ENCODE peak calls at places on chromosomes 2 and 18, in ten cellular contexts. One of them, this sample, is unnamed.

GRCh38 chr18:35215026-35215425 is 25.8 kb upstream of the ZNF397 start:
- DNase-seq in activated CD4-positive, alpha-beta T cell treated with anti-CD3 and anti-CD28 coated beads for 4 hours: no peak
- DNase-seq in activated naive CD4-positive, alpha-beta T cell: no peak
- DNase-seq in AG08396: no peak
- DNase-seq in stimulated activated CD4-positive, alpha-beta T cell treated with anti-CD3 and anti-CD28 coated beads, Interleukin-2, amount 100 ng/mL, for 24 hours: no peak
- DNase-seq in prostate gland: no peak
- DNase-seq in RWPE1: no peak
- DNase-seq in foreskin keratinocyte: no peak
- DNase-seq in stimulated activated CD8-positive, alpha-beta memory T cell treated with anti-CD3 and anti-CD28 coated beads, Interleukin-2, amount 100 ng/mL, for 1 hour: no peak
- DNase-seq in adipocyte: no peak
- DNase-seq in this sample: no peak

GRCh38 chr18:79242246-79242645 is 153.5 kb upstream of the NFATC1 start:
- DNase-seq in adipocyte: no peak
- DNase-seq in RWPE1: no peak
- DNase-seq in AG08396: no peak
- DNase-seq in activated naive CD4-positive, alpha-beta T cell: no peak
- DNase-seq in prostate gland: no peak
- DNase-seq in stimulated activated CD8-positive, alpha-beta memory T cell treated with anti-CD3 and anti-CD28 coated beads, Interleukin-2, amount 100 ng/mL, for 1 hour: no peak
- DNase-seq in activated CD4-positive, alpha-beta T cell treated with anti-CD3 and anti-CD28 coated beads for 4 hours: no peak
- DNase-seq in stimulated activated CD4-positive, alpha-beta T cell treated with anti-CD3 and anti-CD28 coated beads, Interleukin-2, amount 100 ng/mL, for 24 hours: no peak
- DNase-seq in foreskin keratinocyte: no peak
- DNase-seq in this sample: no peak

GRCh38 chr2:74407682-74408081 is 13.7 kb downstream of the C2orf81 start:
- DNase-seq in RWPE1: no peak
- DNase-seq in activated CD4-positive, alpha-beta T cell treated with anti-CD3 and anti-CD28 coated beads for 4 hours: no peak
- DNase-seq in activated naive CD4-positive, alpha-beta T cell: no peak
- DNase-seq in foreskin keratinocyte: no peak
- DNase-seq in stimulated activated CD8-positive, alpha-beta memory T cell treated with anti-CD3 and anti-CD28 coated beads, Interleukin-2, amount 100 ng/mL, for 1 hour: no peak
- DNase-seq in adipocyte: no peak
- DNase-seq in stimulated activated CD4-positive, alpha-beta T cell treated with anti-CD3 and anti-CD28 coated beads, Interleukin-2, amount 100 ng/mL, for 24 hours: no peak
- DNase-seq in AG08396: no peak
- DNase-seq in prostate gland: no peak
- DNase-seq in this sample: no peak

GRCh38 chr2:66962625-66963207 is 434.4 kb upstream of the ETAA1 start:
- DNase-seq in activated CD4-positive, alpha-beta T cell treated with anti-CD3 and anti-CD28 coated beads for 4 hours: no peak
- DNase-seq in activated naive CD4-positive, alpha-beta T cell: no peak
- DNase-seq in foreskin keratinocyte: no peak
- DNase-seq in stimulated activated CD4-positive, alpha-beta T cell treated with anti-CD3 and anti-CD28 coated beads, Interleukin-2, amount 100 ng/mL, for 24 hours: no peak
- DNase-seq in RWPE1: no peak
- DNase-seq in adipocyte: no peak
- DNase-seq in stimulated activated CD8-positive, alpha-beta memory T cell treated with anti-CD3 and anti-CD28 coated beads, Interleukin-2, amount 100 ng/mL, for 1 hour: no peak
- DNase-seq in AG08396: no peak
- DNase-seq in prostate gland: no peak
- DNase-seq in this sample: no peak

GRCh38 chr2:196758474-196759377 is 40.8 kb downstream of the GTF3C3 start:
- DNase-seq in stimulated activated CD4-positive, alpha-beta T cell treated with anti-CD3 and anti-CD28 coated beads, Interleukin-2, amount 100 ng/mL, for 24 hours: no peak
- DNase-seq in adipocyte: peak; percentile 82
- DNase-seq in AG08396: peak; percentile 27
- DNase-seq in foreskin keratinocyte: no peak
- DNase-seq in RWPE1: no peak
- DNase-seq in activated CD4-positive, alpha-beta T cell treated with anti-CD3 and anti-CD28 coated beads for 4 hours: no peak
- DNase-seq in activated naive CD4-positive, alpha-beta T cell: no peak
- DNase-seq in prostate gland: no peak
- DNase-seq in stimulated activated CD8-positive, alpha-beta memory T cell treated with anti-CD3 and anti-CD28 coated beads, Interleukin-2, amount 100 ng/mL, for 1 hour: no peak
- DNase-seq in this sample: no peak

GRCh38 chr2:226792155-226792871 is 7.3 kb downstream of the IRS1 start:
- DNase-seq in stimulated activated CD4-positive, alpha-beta T cell treated with anti-CD3 and anti-CD28 coated beads, Interleukin-2, amount 100 ng/mL, for 24 hours: no peak
- DNase-seq in RWPE1: peak; percentile 13
- DNase-seq in foreskin keratinocyte: no peak
- DNase-seq in activated naive CD4-positive, alpha-beta T cell: no peak
- DNase-seq in activated CD4-positive, alpha-beta T cell treated with anti-CD3 and anti-CD28 coated beads for 4 hours: no peak
- DNase-seq in prostate gland: no peak
- DNase-seq in AG08396: no peak
- DNase-seq in stimulated activated CD8-positive, alpha-beta memory T cell treated with anti-CD3 and anti-CD28 coated beads, Interleukin-2, amount 100 ng/mL, for 1 hour: no peak
- DNase-seq in adipocyte: peak; percentile 35
- DNase-seq in this sample: no peak

GRCh38 chr2:105450495-105450894 is 51.6 kb upstream of the FHL2 start:
- DNase-seq in stimulated activated CD8-positive, alpha-beta memory T cell treated with anti-CD3 and anti-CD28 coated beads, Interleukin-2, amount 100 ng/mL, for 1 hour: no peak
- DNase-seq in adipocyte: no peak
- DNase-seq in foreskin keratinocyte: no peak
- DNase-seq in activated CD4-positive, alpha-beta T cell treated with anti-CD3 and anti-CD28 coated beads for 4 hours: no peak
- DNase-seq in activated naive CD4-positive, alpha-beta T cell: no peak
- DNase-seq in AG08396: no peak
- DNase-seq in stimulated activated CD4-positive, alpha-beta T cell treated with anti-CD3 and anti-CD28 coated beads, Interleukin-2, amount 100 ng/mL, for 24 hours: no peak
- DNase-seq in prostate gland: no peak
- DNase-seq in RWPE1: no peak
- DNase-seq in this sample: no peak

GRCh38 chr2:135164431-135164830 is 112.3 kb downstream of the RAB3GAP1 start:
- DNase-seq in RWPE1: peak; percentile 67
- DNase-seq in prostate gland: no peak
- DNase-seq in stimulated activated CD4-positive, alpha-beta T cell treated with anti-CD3 and anti-CD28 coated beads, Interleukin-2, amount 100 ng/mL, for 24 hours: no peak
- DNase-seq in AG08396: peak; percentile 57
- DNase-seq in activated CD4-positive, alpha-beta T cell treated with anti-CD3 and anti-CD28 coated beads for 4 hours: no peak
- DNase-seq in foreskin keratinocyte: peak; percentile 85
- DNase-seq in activated naive CD4-positive, alpha-beta T cell: no peak
- DNase-seq in stimulated activated CD8-positive, alpha-beta memory T cell treated with anti-CD3 and anti-CD28 coated beads, Interleukin-2, amount 100 ng/mL, for 1 hour: no peak
- DNase-seq in adipocyte: peak; percentile 55
- DNase-seq in this sample: no peak

GRCh38 chr18:34971313-34971712 is 69.9 kb upstream of the MAPRE2 start:
- DNase-seq in AG08396: peak; percentile 29
- DNase-seq in foreskin keratinocyte: no peak
- DNase-seq in activated CD4-positive, alpha-beta T cell treated with anti-CD3 and anti-CD28 coated beads for 4 hours: no peak
- DNase-seq in prostate gland: no peak
- DNase-seq in adipocyte: no peak
- DNase-seq in RWPE1: peak; percentile 5
- DNase-seq in activated naive CD4-positive, alpha-beta T cell: no peak
- DNase-seq in stimulated activated CD4-positive, alpha-beta T cell treated with anti-CD3 and anti-CD28 coated beads, Interleukin-2, amount 100 ng/mL, for 24 hours: no peak
- DNase-seq in stimulated activated CD8-positive, alpha-beta memory T cell treated with anti-CD3 and anti-CD28 coated beads, Interleukin-2, amount 100 ng/mL, for 1 hour: no peak
- DNase-seq in this sample: no peak

GRCh38 chr2:43034242-43034619 is 192.2 kb downstream of the ZFP36L2 start:
- DNase-seq in activated CD4-positive, alpha-beta T cell treated with anti-CD3 and anti-CD28 coated beads for 4 hours: no peak
- DNase-seq in AG08396: no peak
- DNase-seq in foreskin keratinocyte: no peak
- DNase-seq in adipocyte: no peak
- DNase-seq in RWPE1: no peak
- DNase-seq in prostate gland: no peak
- DNase-seq in stimulated activated CD8-positive, alpha-beta memory T cell treated with anti-CD3 and anti-CD28 coated beads, Interleukin-2, amount 100 ng/mL, for 1 hour: no peak
- DNase-seq in activated naive CD4-positive, alpha-beta T cell: no peak
- DNase-seq in stimulated activated CD4-positive, alpha-beta T cell treated with anti-CD3 and anti-CD28 coated beads, Interleukin-2, amount 100 ng/mL, for 24 hours: no peak
- DNase-seq in this sample: no peak

GRCh38 chr18:37383036-37383788 is 182.4 kb downstream of the CELF4 start:
- DNase-seq in stimulated activated CD8-positive, alpha-beta memory T cell treated with anti-CD3 and anti-CD28 coated beads, Interleukin-2, amount 100 ng/mL, for 1 hour: no peak
- DNase-seq in RWPE1: no peak
- DNase-seq in adipocyte: peak; percentile 54
- DNase-seq in prostate gland: no peak
- DNase-seq in AG08396: no peak
- DNase-seq in stimulated activated CD4-positive, alpha-beta T cell treated with anti-CD3 and anti-CD28 coated beads, Interleukin-2, amount 100 ng/mL, for 24 hours: no peak
- DNase-seq in activated CD4-positive, alpha-beta T cell treated with anti-CD3 and anti-CD28 coated beads for 4 hours: no peak
- DNase-seq in foreskin keratinocyte: no peak
- DNase-seq in activated naive CD4-positive, alpha-beta T cell: no peak
- DNase-seq in this sample: no peak

GRCh38 chr2:26988165-26988879 is 17.9 kb downstream of the MAPRE3 start:
- DNase-seq in AG08396: peak; percentile 49
- DNase-seq in stimulated activated CD8-positive, alpha-beta memory T cell treated with anti-CD3 and anti-CD28 coated beads, Interleukin-2, amount 100 ng/mL, for 1 hour: no peak
- DNase-seq in stimulated activated CD4-positive, alpha-beta T cell treated with anti-CD3 and anti-CD28 coated beads, Interleukin-2, amount 100 ng/mL, for 24 hours: no peak
- DNase-seq in activated CD4-positive, alpha-beta T cell treated with anti-CD3 and anti-CD28 coated beads for 4 hours: no peak
- DNase-seq in adipocyte: peak; percentile 90
- DNase-seq in RWPE1: no peak
- DNase-seq in prostate gland: no peak
- DNase-seq in activated naive CD4-positive, alpha-beta T cell: no peak
- DNase-seq in foreskin keratinocyte: no peak
- DNase-seq in this sample: no peak

GRCh38 chr18:58806826-58807714 is 57.6 kb upstream of the ZNF532 start:
- DNase-seq in stimulated activated CD4-positive, alpha-beta T cell treated with anti-CD3 and anti-CD28 coated beads, Interleukin-2, amount 100 ng/mL, for 24 hours: no peak
- DNase-seq in stimulated activated CD8-positive, alpha-beta memory T cell treated with anti-CD3 and anti-CD28 coated beads, Interleukin-2, amount 100 ng/mL, for 1 hour: no peak
- DNase-seq in activated naive CD4-positive, alpha-beta T cell: no peak
- DNase-seq in adipocyte: no peak
- DNase-seq in AG08396: no peak
- DNase-seq in prostate gland: no peak
- DNase-seq in RWPE1: no peak
- DNase-seq in activated CD4-positive, alpha-beta T cell treated with anti-CD3 and anti-CD28 coated beads for 4 hours: no peak
- DNase-seq in foreskin keratinocyte: no peak
- DNase-seq in this sample: no peak